ENCODE peak calls at places on chromosomes 13 and 19, in seven cellular contexts. T, Q, L, A, R, C and S are unnamed samples.

GRCh38 chr13:60164490-60164889 is 762 bp upstream of the DIAPH3 start:
- DNase-seq in R (no peak), C (no peak), T (no peak), L (no peak), A (no peak), Q (no peak), S (no peak)

GRCh38 chr13:47289578-47289977 is 392.7 kb upstream of the HTR2A start:
- DNase-seq in R (no peak), Q (no peak), T (no peak), C (no peak), L (no peak), A (no peak), S (no peak)

GRCh38 chr19:9565900-9566705 is 18.2 kb downstream of the ZNF121 start:
- DNase-seq in C (no peak), Q (no peak), A (no peak), L (peak), T (no peak), R (no peak), S (no peak)

GRCh38 chr13:24617394-24618218 is 62.6 kb upstream of the ATP12A start:
- DNase-seq in A (peak), L (no peak), T (no peak), Q (no peak), R (no peak), C (no peak), S (no peak)

GRCh38 chr19:44927746-44928145 is 13.3 kb downstream of the APOC1 start:
- DNase-seq in Q (no peak), R (no peak), C (no peak), L (peak), A (no peak), T (no peak), S (no peak)

GRCh38 chr19:46776927-46777911 is 11.2 kb downstream of the SLC1A5 start:
- DNase-seq in A (no peak), T (no peak), C (no peak), Q (no peak), L (no peak), R (no peak), S (no peak)

GRCh38 chr13:35690546-35690945 is 214.1 kb upstream of the MAB21L1 start:
- DNase-seq in A (peak), R (no peak), T (no peak), C (no peak), Q (no peak), L (peak), S (no peak)

GRCh38 chr13:98875146-98875729 is 102.6 kb downstream of the DOCK9 start:
- DNase-seq in Q (no peak), R (no peak), C (no peak), T (no peak), L (no peak), A (no peak), S (no peak)

GRCh38 chr13:44068169-44068568 is 188.5 kb downstream of the LACC1 start:
- DNase-seq in Q (no peak), L (peak), A (no peak), T (no peak), C (no peak), R (no peak), S (no peak)

GRCh38 chr13:106362637-106363036 is 172.8 kb downstream of the EFNB2 start:
- DNase-seq in T (no peak), L (no peak), A (no peak), Q (no peak), C (no peak), R (no peak), S (no peak)

GRCh38 chr19:13195678-13196077 is 45.5 kb downstream of the IER2 start:
- DNase-seq in C (no peak), A (no peak), L (no peak), T (no peak), R (peak), Q (no peak), S (no peak)